ENCODE peak calls at places on chromosome 9, in five cellular contexts. One of them, this sample, is unnamed. For H3K36me3 and H3K4me1, the result is how much of the 10 kb centered on the place peaks cover.

GRCh38 chr9:86731511-86731993 is 215.8 kb downstream of the GAS1 start:
- DNase-seq in neural progenitor cell: no peak
- DNase-seq in hepatocyte: no peak
- DNase-seq in H1: no peak
- DNase-seq in NT2/D1: no peak
- DNase-seq in this sample: no peak

GRCh38 chr9:93265972-93266371 is 82.0 kb downstream of the WNK2 start:
- DNase-seq in neural progenitor cell: no peak
- DNase-seq in hepatocyte: no peak
- DNase-seq in H1: no peak
- DNase-seq in NT2/D1: no peak
- DNase-seq in this sample: no peak

GRCh38 chr9:116115731-116116353 is 37.7 kb upstream of the PAPPA start:
- DNase-seq in NT2/D1: no peak
- DNase-seq in neural progenitor cell: no peak
- DNase-seq in H1: no peak
- DNase-seq in hepatocyte: no peak
- DNase-seq in this sample: no peak

GRCh38 chr9:74942801-74943200 is 9.9 kb downstream of the C9orf40 start:
- DNase-seq in NT2/D1: no peak
- DNase-seq in neural progenitor cell: no peak
- DNase-seq in H1: no peak
- DNase-seq in hepatocyte: peak
- DNase-seq in this sample: no peak

GRCh38 chr9:84673806-84674205 is 4.3 kb downstream of the NTRK2 start:
- DNase-seq in H1: no peak
- DNase-seq in hepatocyte: no peak
- DNase-seq in neural progenitor cell: no peak
- DNase-seq in NT2/D1: no peak
- DNase-seq in this sample: no peak

GRCh38 chr9:111965566-111966019 is 69.0 kb downstream of the UGCG start:
- DNase-seq in NT2/D1: no peak
- DNase-seq in neural progenitor cell: no peak
- DNase-seq in hepatocyte: peak
- DNase-seq in H1: no peak
- DNase-seq in this sample: no peak

GRCh38 chr9:132948482-132949050 is 4.2 kb upstream of the TSC1 start:
- DNase-seq in hepatocyte: no peak
- DNase-seq in H1: no peak
- DNase-seq in NT2/D1: no peak
- DNase-seq in neural progenitor cell: no peak
- DNase-seq in this sample: no peak

GRCh38 chr9:6495484-6495883 is 82.5 kb downstream of the UHRF2 start:
- DNase-seq in NT2/D1: no peak
- DNase-seq in hepatocyte: no peak
- DNase-seq in neural progenitor cell: no peak
- DNase-seq in H1: no peak
- DNase-seq in this sample: no peak

GRCh38 chr9:976805-977360 is 428 bp downstream of the DMRT3 start:
- DNase-seq in H1: peak
- DNase-seq in NT2/D1: no peak
- DNase-seq in hepatocyte: no peak
- DNase-seq in neural progenitor cell: peak
- DNase-seq in this sample: no peak

GRCh38 chr9:114282926-114283325 is 40.0 kb upstream of the ORM1 start:
- DNase-seq in hepatocyte: peak
- DNase-seq in NT2/D1: no peak
- DNase-seq in H1: no peak
- DNase-seq in neural progenitor cell: no peak
- DNase-seq in this sample: no peak

GRCh38 chr9:21810388-21810787 is 8.0 kb downstream of the MTAP start:
- DNase-seq in NT2/D1: no peak
- DNase-seq in hepatocyte: no peak
- DNase-seq in neural progenitor cell: no peak
- DNase-seq in H1: no peak
- DNase-seq in this sample: no peak

GRCh38 chr9:37293664-37294524 is 128.6 kb upstream of the GRHPR start:
- DNase-seq in hepatocyte: no peak
- DNase-seq in H1: no peak
- DNase-seq in neural progenitor cell: peak
- DNase-seq in NT2/D1: no peak
- DNase-seq in this sample: peak

GRCh38 chr9:70043285-70043684 is 363 bp upstream of the MAMDC2 start:
- DNase-seq in neural progenitor cell: peak
- DNase-seq in H1: no peak
- DNase-seq in hepatocyte: no peak
- DNase-seq in NT2/D1: peak
- DNase-seq in this sample: peak

GRCh38 chr9:86714976-86715375 is 232.3 kb downstream of the GAS1 start:
- DNase-seq in NT2/D1: no peak
- DNase-seq in neural progenitor cell: no peak
- DNase-seq in H1: no peak
- DNase-seq in hepatocyte: no peak
- DNase-seq in this sample: no peak

GRCh38 chr9:115525438-115526058 is 407.6 kb upstream of the TNC start:
- DNase-seq in hepatocyte: no peak
- DNase-seq in NT2/D1: no peak
- DNase-seq in neural progenitor cell: no peak
- DNase-seq in H1: no peak
- DNase-seq in this sample: no peak

GRCh38 chr9:83584995-83585394 is 37.9 kb upstream of the IDNK start:
- DNase-seq in H1: no peak
- DNase-seq in NT2/D1: no peak
- DNase-seq in neural progenitor cell: no peak
- DNase-seq in hepatocyte: no peak
- DNase-seq in this sample: no peak

GRCh38 chr9:75083188-75083976 is 4.6 kb downstream of the NMRK1 start:
- DNase-seq in NT2/D1: no peak
- DNase-seq in neural progenitor cell: peak
- DNase-seq in hepatocyte: peak
- DNase-seq in H1: peak
- DNase-seq in this sample: no peak

GRCh38 chr9:109444771-109445320 is 53.3 kb downstream of the PTPN3 start:
- DNase-seq in neural progenitor cell: no peak
- DNase-seq in H1: no peak
- DNase-seq in hepatocyte: no peak
- DNase-seq in NT2/D1: no peak
- DNase-seq in this sample: no peak

GRCh38 chr9:2260401-2261306 is 245.5 kb downstream of the SMARCA2 start:
- DNase-seq in hepatocyte: no peak
- DNase-seq in NT2/D1: no peak
- DNase-seq in neural progenitor cell: no peak
- DNase-seq in H1: no peak
- DNase-seq in this sample: no peak

GRCh38 chr9:28136113-28136512 is 562.8 kb upstream of the C9orf72 start:
- DNase-seq in hepatocyte: no peak
- DNase-seq in neural progenitor cell: no peak
- DNase-seq in H1: no peak
- DNase-seq in NT2/D1: no peak
- DNase-seq in this sample: no peak

GRCh38 chr9:132798817-132799790 is 79.0 kb downstream of the AK8 start:
- DNase-seq in hepatocyte: peak
- DNase-seq in neural progenitor cell: no peak
- DNase-seq in NT2/D1: no peak
- DNase-seq in H1: no peak
- DNase-seq in this sample: no peak

GRCh38 chr9:130343445-130343918 is 77.9 kb downstream of the HMCN2 start:
- DNase-seq in hepatocyte: no peak
- DNase-seq in neural progenitor cell: peak
- DNase-seq in NT2/D1: no peak
- DNase-seq in H1: peak
- DNase-seq in this sample: peak

GRCh38 chr9:15373201-15373530 is 49.5 kb upstream of the SNAPC3 start:
- DNase-seq in hepatocyte: peak
- DNase-seq in H1: no peak
- DNase-seq in neural progenitor cell: no peak
- DNase-seq in NT2/D1: no peak
- DNase-seq in this sample: no peak

GRCh38 chr9:100294341-100294740 is 58.4 kb downstream of the TEX10 start:
- DNase-seq in hepatocyte: no peak
- DNase-seq in neural progenitor cell: no peak
- DNase-seq in H1: no peak
- DNase-seq in NT2/D1: no peak
- DNase-seq in this sample: no peak

GRCh38 chr9:6788175-6789016 is 30.6 kb downstream of the KDM4C start:
- DNase-seq in H1: no peak
- DNase-seq in hepatocyte: peak
- DNase-seq in NT2/D1: no peak
- DNase-seq in neural progenitor cell: peak
- DNase-seq in this sample: no peak

GRCh38 chr9:123334639-123335038 is 21.4 kb upstream of the CRB2 start:
- DNase-seq in neural progenitor cell: no peak
- DNase-seq in NT2/D1: no peak
- DNase-seq in hepatocyte: no peak
- DNase-seq in H1: no peak
- DNase-seq in this sample: no peak

GRCh38 chr9:110303136-110303535 is 34.5 kb downstream of the TXNDC8 start:
- DNase-seq in neural progenitor cell: no peak
- DNase-seq in hepatocyte: peak
- DNase-seq in H1: no peak
- DNase-seq in NT2/D1: no peak
- DNase-seq in this sample: no peak

GRCh38 chr9:120735415-120736126 is 21.3 kb upstream of the MEGF9 start:
- DNase-seq in NT2/D1: no peak
- DNase-seq in neural progenitor cell: no peak
- DNase-seq in hepatocyte: peak
- DNase-seq in H1: no peak
- DNase-seq in this sample: no peak

GRCh38 chr9:120904061-120904998 is 22.3 kb downstream of the TRAF1 start:
- DNase-seq in hepatocyte: no peak
- DNase-seq in neural progenitor cell: no peak
- DNase-seq in H1: no peak
- DNase-seq in NT2/D1: no peak
- DNase-seq in this sample: no peak

GRCh38 chr9:69319324-69320040 is 5.5 kb upstream of the ENTREP1 start:
- DNase-seq in hepatocyte: no peak
- DNase-seq in H1: no peak
- DNase-seq in NT2/D1: no peak
- DNase-seq in neural progenitor cell: peak
- DNase-seq in this sample: no peak

GRCh38 chr9:127186799-127187198 is 64.4 kb upstream of the ANGPTL2 start:
- DNase-seq in NT2/D1: no peak
- DNase-seq in neural progenitor cell: no peak
- DNase-seq in H1: no peak
- DNase-seq in hepatocyte: no peak
- DNase-seq in this sample: no peak

GRCh38 chr9:86645303-86645702 is 291.1 kb upstream of the TUT7 start:
- DNase-seq in hepatocyte: no peak
- DNase-seq in NT2/D1: no peak
- DNase-seq in H1: no peak
- DNase-seq in neural progenitor cell: peak
- DNase-seq in this sample: no peak

DNA sequence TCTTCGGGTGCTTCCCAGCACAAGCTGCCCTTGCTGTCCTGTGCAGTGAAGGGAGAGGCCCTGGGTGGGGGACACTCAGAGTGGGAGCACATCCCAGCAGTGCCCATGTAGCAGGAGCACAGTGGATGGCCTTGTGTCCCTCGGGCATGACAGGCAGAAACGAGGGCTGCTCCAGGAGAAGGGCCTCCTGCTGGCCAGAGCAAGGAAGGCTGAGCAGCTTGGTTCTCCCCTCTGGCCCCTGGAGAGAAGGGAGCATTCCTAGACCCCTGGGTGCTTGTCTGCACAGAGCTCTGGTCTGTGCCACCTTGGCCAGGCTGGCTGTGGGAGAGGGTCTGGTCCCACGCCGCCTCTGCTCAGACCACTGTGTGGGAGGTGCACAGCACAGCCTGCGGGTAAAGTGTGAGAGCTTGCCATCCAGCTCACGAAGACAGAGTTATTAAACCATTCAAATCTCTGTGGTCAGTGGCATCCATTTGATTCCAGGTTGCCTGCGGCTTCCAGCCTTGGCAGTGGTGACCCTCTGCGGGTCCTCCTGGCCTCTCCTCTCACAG is 18.3 kb downstream of the FBXW5 start:
- DNase-seq in hepatocyte: no peak
- DNase-seq in NT2/D1: no peak
- DNase-seq in H1: no peak
- DNase-seq in neural progenitor cell: no peak
- DNase-seq in this sample: no peak
- H3K36me3 ChIP-seq in hepatocyte: under half
- H3K36me3 ChIP-seq in NT2/D1: half or more
- H3K36me3 ChIP-seq in H1: under half
- H3K36me3 ChIP-seq in neural progenitor cell: under half
- H3K36me3 ChIP-seq in this sample: under half

DNA sequence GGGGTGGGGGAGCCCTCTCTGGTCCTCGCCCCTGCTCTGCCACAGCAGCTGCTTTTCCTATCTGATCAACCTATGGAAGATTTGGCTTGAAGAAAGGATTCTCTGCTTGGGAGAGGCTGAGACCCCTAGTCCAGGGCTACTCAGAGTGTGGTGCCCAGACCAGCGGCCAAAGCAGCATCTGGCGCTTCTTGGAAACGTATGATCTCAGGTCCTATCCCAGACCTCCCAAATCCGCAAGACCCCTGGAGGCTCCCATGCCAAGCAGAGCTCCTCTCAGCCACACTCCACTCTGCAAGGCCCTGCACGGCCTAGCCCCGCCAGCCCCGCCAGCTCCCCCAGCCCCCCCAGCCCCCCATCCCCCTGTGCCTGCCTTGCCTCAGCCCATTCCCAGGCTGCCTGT is 181.7 kb downstream of the GAPVD1 start:
- DNase-seq in hepatocyte: no peak
- DNase-seq in H1: no peak
- DNase-seq in NT2/D1: no peak
- DNase-seq in neural progenitor cell: no peak
- DNase-seq in this sample: no peak
- H3K4me1 ChIP-seq in hepatocyte: under half
- H3K4me1 ChIP-seq in H1: under half
- H3K4me1 ChIP-seq in NT2/D1: under half
- H3K4me1 ChIP-seq in neural progenitor cell: under half
- H3K4me1 ChIP-seq in this sample: under half

GRCh38 chr9:72477862-72478564 is 43.4 kb upstream of the TMC1 start:
- DNase-seq in H1: no peak
- DNase-seq in hepatocyte: peak
- DNase-seq in NT2/D1: no peak
- DNase-seq in neural progenitor cell: no peak
- DNase-seq in this sample: no peak
- H3K4me3 ChIP-seq in H1: no peak
- H3K4me3 ChIP-seq in hepatocyte: no peak
- H3K4me3 ChIP-seq in NT2/D1: no peak
- H3K4me3 ChIP-seq in neural progenitor cell: no peak
- H3K4me3 ChIP-seq in this sample: no peak

DNA sequence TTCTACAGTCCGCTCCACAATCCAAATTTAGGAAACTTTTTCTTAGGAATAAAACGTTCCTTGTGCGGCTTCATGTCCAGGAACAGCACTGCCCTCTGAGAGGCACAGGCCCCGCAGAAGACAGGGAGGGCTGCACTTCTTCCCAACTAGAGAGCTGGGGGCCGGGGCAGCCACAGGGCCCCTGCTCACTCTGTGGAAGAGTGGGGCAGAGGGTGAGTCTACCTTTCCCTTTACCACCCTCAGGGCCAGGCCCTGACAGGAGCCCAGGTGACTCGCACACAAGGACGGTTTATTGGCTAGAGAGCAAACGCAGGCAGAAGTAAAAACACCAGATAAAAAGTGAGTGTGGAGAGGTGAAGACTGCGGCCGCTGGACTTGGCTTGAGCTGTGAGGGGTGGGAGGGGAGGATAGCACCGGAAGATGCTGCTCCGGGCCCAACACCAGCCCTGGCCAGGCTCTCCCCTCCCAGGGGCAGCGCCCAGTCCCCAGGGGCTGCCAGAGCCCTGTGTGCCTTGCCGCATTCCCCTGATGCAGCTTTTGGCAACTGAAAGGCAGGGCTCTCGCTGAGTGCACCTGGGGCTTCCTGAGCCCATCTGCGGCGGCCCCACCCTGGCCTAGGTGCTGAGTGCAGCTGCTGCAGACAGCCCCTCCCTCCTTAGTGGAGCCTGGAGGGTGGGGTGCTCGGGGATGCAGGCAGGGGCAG is 20.2 kb downstream of the SH3GLB2 start:
- DNase-seq in neural progenitor cell: no peak
- DNase-seq in H1: no peak
- DNase-seq in NT2/D1: no peak
- DNase-seq in hepatocyte: peak
- DNase-seq in this sample: no peak
- H3K36me3 ChIP-seq in neural progenitor cell: under half
- H3K36me3 ChIP-seq in H1: half or more
- H3K36me3 ChIP-seq in NT2/D1: half or more
- H3K36me3 ChIP-seq in hepatocyte: under half
- H3K36me3 ChIP-seq in this sample: under half

This sample was measured in HAP-1.